ENCODE peak calls at places on chromosomes 7 and 10, in six cellular contexts. O, V, U, N, F and J are unnamed samples.

GRCh38 chr10:1406976-1407945 is 330.1 kb downstream of the ADARB2 start:
- DNase-seq in O (no peak), V (no peak), U (no peak), N (no peak), F (no peak), J (no peak)

GRCh38 chr10:21944727-21945386 is 58.7 kb downstream of the DNAJC1 start:
- DNase-seq in O (no peak), V (no peak), U (peak; percentile 45), N (no peak), F (no peak), J (no peak)

GRCh38 chr10:58531084-58531695 is 18.5 kb downstream of the BICC1 start:
- DNase-seq in O (no peak), V (no peak), U (peak; percentile 68), N (peak; percentile 27), F (no peak), J (peak; percentile 11)

GRCh38 chr7:101941481-101942383 is 124.3 kb downstream of the CUX1 start:
- DNase-seq in O (no peak), V (no peak), U (peak; percentile 64), N (no peak), F (no peak), J (no peak)

GRCh38 chr7:43637114-43637806 is 54.4 kb downstream of the STK17A start:
- DNase-seq in O (no peak), V (no peak), U (peak; percentile 17), N (no peak), F (no peak), J (no peak)

GRCh38 chr10:5861269-5862031 is 28.2 kb downstream of the ANKRD16 start:
- DNase-seq in O (no peak), V (no peak), U (peak; percentile 78), N (no peak), F (no peak), J (no peak)

GRCh38 chr7:69412331-69413146 is 185.7 kb upstream of the AUTS2 start:
- DNase-seq in O (peak; percentile 54), V (no peak), U (no peak), N (no peak), F (no peak), J (peak; percentile 26)

GRCh38 chr7:30472771-30473392 is 5.7 kb downstream of the NOD1 start:
- DNase-seq in O (no peak), V (no peak), U (peak; percentile 37), N (no peak), F (no peak), J (no peak)

GRCh38 chr10:97539523-97540200 is 32.9 kb upstream of the ANKRD2 start:
- DNase-seq in O (no peak), V (no peak), U (no peak), N (no peak), F (no peak), J (no peak)

GRCh38 chr7:118003438-118003837 is 130.2 kb upstream of the CTTNBP2 start:
- DNase-seq in O (no peak), V (no peak), U (no peak), N (no peak), F (no peak), J (no peak)

GRCh38 chr10:47160229-47160908 is 139.6 kb upstream of the GDF10 start:
- DNase-seq in O (no peak), V (no peak), U (no peak), N (no peak), F (no peak), J (no peak)

GRCh38 chr7:91187061-91187460 is 77.2 kb upstream of the FZD1 start:
- DNase-seq in O (no peak), V (no peak), U (no peak), N (no peak), F (no peak), J (no peak)

GRCh38 chr10:124474502-124475070 is 13.0 kb downstream of the LHPP start:
- DNase-seq in O (no peak), V (no peak), U (no peak), N (no peak), F (no peak), J (no peak)

GRCh38 chr10:101493782-101494281 is 94.2 kb downstream of the POLL start:
- DNase-seq in O (no peak), V (no peak), U (no peak), N (no peak), F (no peak), J (no peak)

GRCh38 chr7:26101471-26102151 is 50.4 kb upstream of the NFE2L3 start:
- DNase-seq in O (no peak), V (no peak), U (no peak), N (no peak), F (no peak), J (peak; percentile 44)

GRCh38 chr7:44196450-44196872 is 4.3 kb upstream of the YKT6 start:
- DNase-seq in O (no peak), V (peak; percentile 48), U (peak; percentile 54), N (no peak), F (no peak), J (peak; percentile 64)

GRCh38 chr10:100038561-100039071 is 28.9 kb upstream of the DNMBP start:
- DNase-seq in O (no peak), V (no peak), U (no peak), N (no peak), F (no peak), J (no peak)

GRCh38 chr7:112080441-112080840 is 125.8 kb downstream of the DOCK4 start:
- DNase-seq in O (no peak), V (no peak), U (peak; percentile 85), N (peak; percentile 83), F (no peak), J (peak; percentile 15)

GRCh38 chr10:35216303-35216905 is 89.8 kb downstream of the CREM start:
- DNase-seq in O (no peak), V (no peak), U (peak; percentile 33), N (no peak), F (peak; percentile 52), J (no peak)

GRCh38 chr7:55018361-55019328 is at the start of gene EGFR:
- DNase-seq in O (peak; percentile 73), V (peak; percentile 90), U (peak; percentile 64), N (no peak), F (peak; percentile 86), J (peak; percentile 34)

GRCh38 chr10:30384791-30385201 is 35.7 kb upstream of the MTPAP start:
- DNase-seq in O (no peak), V (no peak), U (no peak), N (no peak), F (no peak), J (no peak)

GRCh38 chr10:30587522-30588031 is 42.0 kb downstream of the LYZL2 start:
- DNase-seq in O (no peak), V (no peak), U (no peak), N (peak; percentile 54), F (peak; percentile 70), J (peak; percentile 76)

GRCh38 chr7:143287935-143288826 is at the start of gene CASP2:
- DNase-seq in O (peak; percentile 96), V (peak; percentile 98), U (peak; percentile 99), N (peak; percentile 89), F (peak; percentile 98), J (peak; percentile 100)
- TF ChIP-seq CTCF in O (no peak), V (peak; percentile 14), U (peak; percentile 40), N (no peak), F (peak; percentile 54), J (peak; percentile 28)

GRCh38 chr7:155594961-155595366 is 48.6 kb upstream of the CNPY1 start:
- DNase-seq in O (no peak), V (peak; percentile 29), U (no peak), N (no peak), F (peak; percentile 46), J (no peak)
- TF ChIP-seq CTCF in O (no peak), V (no peak), U (no peak), N (no peak), F (no peak), J (no peak)

GRCh38 chr7:128399991-128400390 is 9.8 kb downstream of the IMPDH1 start:
- DNase-seq in O (no peak), V (no peak), U (no peak), N (no peak), F (no peak), J (no peak)

GRCh38 chr7:128398016-128398840 is 11.6 kb downstream of the IMPDH1 start:
- DNase-seq in O (no peak), V (no peak), U (peak; percentile 42), N (no peak), F (no peak), J (peak; percentile 58)

GRCh38 chr7:128400566-128400965 is 9.2 kb downstream of the IMPDH1 start:
- DNase-seq in O (no peak), V (no peak), U (no peak), N (no peak), F (no peak), J (no peak)

GRCh38 chr7:128396357-128396756 is 13.4 kb downstream of the IMPDH1 start:
- DNase-seq in O (no peak), V (no peak), U (no peak), N (no peak), F (no peak), J (no peak)

DNA sequence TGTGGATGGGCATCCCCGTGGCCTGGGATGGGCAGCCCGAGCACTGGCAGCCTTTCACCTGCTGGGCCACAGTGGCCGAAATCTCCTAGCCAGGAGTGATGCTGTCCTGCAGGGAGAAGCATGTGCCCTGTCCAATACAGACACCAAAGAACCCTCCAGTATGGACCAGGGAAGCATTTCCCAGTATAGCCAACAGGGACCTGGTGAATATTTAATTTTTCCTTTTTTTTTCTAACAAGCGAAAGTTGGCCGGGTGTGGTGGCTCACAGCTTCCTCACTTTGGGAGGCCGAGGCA is 11.0 kb downstream of the IMPDH1 start:
- DNase-seq in O (no peak), V (no peak), U (no peak), N (no peak), F (no peak), J (no peak)
- TF ChIP-seq CTCF in O (no peak), V (no peak), U (no peak), N (no peak), F (no peak), J (no peak)

DNA sequence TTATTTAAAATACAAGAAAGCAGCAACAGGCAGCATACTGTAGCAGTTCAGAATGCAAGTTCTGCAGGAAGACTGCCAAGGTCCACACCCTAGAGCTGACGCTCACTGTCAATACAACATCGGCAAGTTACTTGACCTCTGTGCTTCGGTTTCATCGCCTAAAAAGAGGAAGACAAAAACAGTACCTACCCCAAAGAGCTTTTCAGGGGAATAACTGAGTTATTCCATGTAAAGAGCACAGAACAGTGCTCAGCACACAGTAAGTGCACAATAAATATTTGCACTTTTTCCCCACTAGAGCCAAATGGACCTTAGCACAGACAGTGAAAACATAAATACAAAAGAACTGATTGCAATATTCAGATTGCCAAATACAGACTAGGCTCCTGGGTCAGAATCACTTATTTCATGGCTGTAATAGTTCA is 88.6 kb downstream of the USP6NL start:
- DNase-seq in O (no peak), V (no peak), U (no peak), N (no peak), F (no peak), J (no peak)
- TF ChIP-seq CTCF in O (no peak), V (no peak), U (no peak), N (no peak), F (no peak), J (no peak)